ENCODE peak calls at places on chromosomes 4 and X, in six cellular contexts. G is NCI-H2081; V is LoVo; O is cerebellar cortex; N is naive thymus-derived CD8-positive, alpha-beta T cell; K is hypothalamus. D is an unnamed sample.

GRCh38 chr4:66357316-66357715 is 687.0 kb upstream of the EPHA5 start:
- DNase-seq in G (peak; percentile 3), O (no peak), N (no peak), V (no peak), K (no peak), D (no peak)

GRCh38 chr4:36004231-36004851 is 240.0 kb downstream of the ARAP2 start:
- DNase-seq in K (no peak), G (no peak), V (no peak), O (no peak), N (no peak), D (no peak)

GRCh38 chrX:71998836-71999509 is 88.3 kb downstream of the NHSL2 start:
- DNase-seq in K (no peak), N (no peak), O (peak; percentile 52), G (peak; percentile 37), V (peak; percentile 4), D (peak; percentile 68)

GRCh38 chrX:45849261-45849660 is 648.6 kb upstream of the DIPK2B start:
- DNase-seq in G (peak; percentile 13), N (no peak), K (no peak), O (peak; percentile 38), V (peak; percentile 74), D (peak; percentile 88)

GRCh38 chr4:184417802-184418511 is 56.4 kb downstream of the IRF2 start:
- DNase-seq in G (no peak), O (peak; percentile 81), K (no peak), V (peak; percentile 70), N (no peak), D (peak; percentile 19)

GRCh38 chr4:150569384-150569987 is 12.5 kb upstream of the MAB21L2 start:
- DNase-seq in K (no peak), G (no peak), V (no peak), O (no peak), N (no peak), D (no peak)

GRCh38 chr4:71429962-71430361 is 91.1 kb downstream of the SLC4A4 start:
- DNase-seq in K (no peak), N (no peak), V (no peak), O (no peak), G (no peak), D (no peak)

GRCh38 chr4:122746485-122746965 is 14.0 kb downstream of the BBS12 start:
- DNase-seq in V (no peak), G (no peak), K (no peak), N (no peak), O (no peak), D (no peak)

GRCh38 chr4:167233523-167234387 is 539 bp downstream of the SPOCK3 start:
- DNase-seq in K (peak; percentile 85), V (no peak), O (no peak), G (peak; percentile 37), N (no peak), D (no peak)

GRCh38 chr4:8336412-8337075 is 67.0 kb downstream of the HTRA3 start:
- DNase-seq in K (no peak), G (no peak), N (no peak), V (peak; percentile 14), O (no peak), D (no peak)

GRCh38 chr4:107666134-107666533 is 53.9 kb downstream of the PAPSS1 start:
- DNase-seq in K (no peak), N (no peak), G (no peak), O (peak; percentile 18), V (peak; percentile 11), D (peak; percentile 63)

GRCh38 chrX:111133389-111133788 is 37.4 kb downstream of the PAK3 start:
- DNase-seq in K (no peak), N (no peak), G (no peak), O (no peak), V (no peak), D (no peak)

GRCh38 chrX:1389181-1389992 is 2.5 kb downstream of the SLC25A6 start:
- DNase-seq in V (no peak), G (no peak), O (no peak), N (no peak), K (no peak), D (no peak)

GRCh38 chr4:88660446-88661294 is 37.0 kb downstream of the NAP1L5 start:
- DNase-seq in K (no peak), N (no peak), V (no peak), G (no peak), O (no peak), D (no peak)

GRCh38 chr4:182578402-182578801 is 335.2 kb downstream of the TENM3 start:
- DNase-seq in O (no peak), V (peak; percentile 51), G (no peak), K (no peak), N (no peak), D (no peak)

GRCh38 chr4:175536852-175537453 is 275.1 kb downstream of the GPM6A start:
- DNase-seq in G (peak; percentile 48), N (no peak), V (peak; percentile 70), K (no peak), O (peak; percentile 57), D (peak; percentile 61)

GRCh38 chr4:32544846-32545245 is 1824.7 kb downstream of the PCDH7 start:
- DNase-seq in G (no peak), O (no peak), V (no peak), N (no peak), K (no peak), D (no peak)

GRCh38 chr4:72577211-72577610 is 8.2 kb upstream of the ADAMTS3 start:
- DNase-seq in K (no peak), V (no peak), O (no peak), N (no peak), G (no peak), D (no peak)

GRCh38 chr4:87209696-87210095 is 10.7 kb downstream of the KLHL8 start:
- DNase-seq in N (peak; percentile 10), V (no peak), G (no peak), K (no peak), O (no peak), D (no peak)

GRCh38 chr4:180134116-180134866 is 2108.9 kb upstream of the TENM3 start:
- DNase-seq in K (no peak), N (peak; percentile 0), G (no peak), O (peak; percentile 16), V (peak; percentile 4), D (no peak)

GRCh38 chr4:139521764-139522373 is 34.1 kb downstream of the SETD7 start:
- DNase-seq in V (no peak), K (no peak), G (no peak), O (no peak), N (no peak), D (no peak)

GRCh38 chr4:38634047-38634759 is 29.8 kb upstream of the KLF3 start:
- DNase-seq in V (no peak), N (no peak), K (no peak), O (no peak), G (no peak), D (no peak)

D was measured in HT-29.